ENCODE peak calls at places on chromosomes 7 and 10, in ten cellular contexts. X, I, W, E, S, R, H, B, D and L are unnamed samples.

GRCh38 chr10:113525713-113526112 is 27.1 kb upstream of the HABP2 start:
- DNase-seq in W (no peak), E (no peak), B (no peak), H (no peak), X (no peak), D (no peak), S (no peak), I (no peak), R (no peak), L (no peak)

GRCh38 chr10:86229378-86229777 is 137.2 kb downstream of the GRID1 start:
- DNase-seq in R (no peak), W (no peak), X (no peak), H (no peak), I (no peak), B (no peak), S (no peak), D (no peak), E (no peak), L (no peak)

GRCh38 chr7:132800522-132800921 is 224.3 kb upstream of the PLXNA4 start:
- DNase-seq in H (no peak), I (no peak), S (no peak), D (no peak), X (no peak), B (no peak), R (no peak), E (no peak), W (no peak), L (no peak)

GRCh38 chr10:116973371-116973905 is 31.5 kb downstream of the SHTN1 start:
- DNase-seq in R (no peak), B (no peak), D (no peak), I (no peak), X (no peak), H (no peak), W (no peak), E (no peak), S (no peak), L (no peak)

GRCh38 chr7:832292-832967 is at the start of gene SUN1:
- DNase-seq in E (no peak), X (peak), S (no peak), D (peak), I (peak), H (no peak), R (no peak), B (peak), W (no peak), L (no peak)

GRCh38 chr10:59536151-59536550 is 173.5 kb downstream of the SLC16A9 start:
- DNase-seq in I (peak), D (peak), X (peak), E (no peak), S (no peak), H (no peak), B (peak), W (no peak), R (peak), L (no peak)

GRCh38 chr7:7996568-7996967 is 28.0 kb downstream of the GLCCI1 start:
- DNase-seq in H (no peak), S (no peak), E (no peak), R (peak), W (no peak), B (peak), X (peak), D (peak), I (no peak), L (no peak)

GRCh38 chr10:74898201-74898976 is 72.0 kb downstream of the KAT6B start:
- DNase-seq in X (peak), I (no peak), H (no peak), R (no peak), B (no peak), W (no peak), D (peak), E (no peak), S (no peak), L (no peak)

GRCh38 chr7:26898917-26899316 is 34.5 kb upstream of the SKAP2 start:
- DNase-seq in S (no peak), B (peak), R (no peak), E (no peak), D (no peak), W (no peak), X (peak), H (no peak), I (no peak), L (no peak)

GRCh38 chr7:95753440-95753839 is 18.9 kb upstream of the DYNC1I1 start:
- DNase-seq in D (no peak), H (no peak), B (no peak), X (no peak), I (no peak), E (no peak), W (no peak), R (no peak), S (no peak), L (no peak)

GRCh38 chr10:13718820-13719219 is 132.1 kb downstream of the PRPF18 start:
- DNase-seq in R (no peak), S (no peak), I (no peak), W (no peak), X (no peak), D (no peak), E (no peak), B (no peak), H (no peak), L (no peak)

GRCh38 chr7:91082038-91082437 is 182.2 kb upstream of the FZD1 start:
- DNase-seq in R (no peak), X (peak), E (no peak), B (peak), H (no peak), I (peak), D (peak), S (no peak), W (no peak), L (no peak)

GRCh38 chr7:117995850-117996650 is 122.8 kb upstream of the CTTNBP2 start:
- DNase-seq in H (no peak), B (no peak), S (no peak), E (no peak), W (no peak), D (peak), R (no peak), I (no peak), X (no peak), L (no peak)

GRCh38 chr7:6398943-6399342 is 48.8 kb downstream of the DAGLB start:
- DNase-seq in I (no peak), R (no peak), D (no peak), E (no peak), H (no peak), S (no peak), X (no peak), W (no peak), B (peak), L (no peak)

GRCh38 chr7:75945297-75946168 is 30.6 kb downstream of the POR start:
- DNase-seq in H (no peak), D (peak), X (peak), B (peak), S (peak), E (no peak), R (no peak), I (no peak), W (peak), L (no peak)

GRCh38 chr7:47361746-47362215 is 220.1 kb downstream of the TNS3 start:
- DNase-seq in X (peak), S (peak), E (peak), W (no peak), D (peak), B (peak), I (peak), R (peak), H (no peak), L (no peak)

GRCh38 chr10:11853468-11853867 is 30.3 kb downstream of the PROSER2 start:
- DNase-seq in B (no peak), R (no peak), I (no peak), E (no peak), X (no peak), S (no peak), W (no peak), D (no peak), H (no peak), L (no peak)

GRCh38 chr10:126904807-126905686 is at the start of gene DOCK1:
- DNase-seq in B (peak), I (peak), D (peak), R (peak), W (peak), E (peak), H (peak), X (peak), S (peak), L (peak)

GRCh38 chr7:4709187-4709586 is 27.1 kb downstream of the FOXK1 start:
- DNase-seq in X (no peak), I (no peak), H (no peak), R (no peak), E (no peak), B (no peak), W (no peak), S (no peak), D (no peak), L (peak)

GRCh38 chr10:8095962-8096361 is 41.5 kb downstream of the GATA3 start:
- DNase-seq in X (no peak), I (no peak), H (no peak), E (no peak), R (no peak), W (no peak), S (no peak), B (no peak), D (no peak), L (peak)

GRCh38 chr7:106418526-106418925 is 133.7 kb upstream of the NAMPT start:
- DNase-seq in I (peak), B (peak), X (no peak), S (no peak), D (peak), W (no peak), E (no peak), H (no peak), R (no peak), L (no peak)

GRCh38 chr7:157394246-157395191 is 57.7 kb downstream of the DNAJB6 start:
- DNase-seq in R (no peak), W (no peak), I (no peak), E (no peak), X (peak), D (peak), S (peak), B (no peak), H (no peak), L (no peak)

GRCh38 chr7:39480901-39481300 is 85.3 kb upstream of the YAE1 start:
- DNase-seq in S (no peak), I (no peak), W (no peak), E (no peak), X (no peak), D (no peak), H (no peak), R (no peak), B (no peak), L (no peak)

GRCh38 chr7:100799037-100799896 is 28.1 kb downstream of the EPHB4 start:
- DNase-seq in E (peak), X (peak), D (peak), I (no peak), B (peak), S (peak), H (peak), R (peak), W (no peak), L (peak)

GRCh38 chr10:55063817-55064216 is 262.8 kb upstream of the PCDH15 start:
- DNase-seq in B (no peak), X (no peak), E (no peak), D (no peak), W (no peak), H (no peak), I (no peak), R (no peak), S (no peak), L (no peak)

GRCh38 chr7:132249591-132249971 is 326.7 kb downstream of the PLXNA4 start:
- DNase-seq in E (no peak), H (no peak), S (no peak), W (no peak), R (no peak), X (no peak), B (peak), I (no peak), D (no peak), L (no peak)

GRCh38 chr7:96400518-96400917 is 78.6 kb upstream of the SLC25A13 start:
- DNase-seq in I (no peak), W (no peak), R (no peak), X (peak), D (peak), H (no peak), E (no peak), S (no peak), B (no peak), L (no peak)

GRCh38 chr10:1089017-1089689 is 33.0 kb downstream of the WDR37 start:
- DNase-seq in D (no peak), S (no peak), W (no peak), E (no peak), I (no peak), R (no peak), B (no peak), X (no peak), H (no peak), L (no peak)

GRCh38 chr10:7525314-7526016 is 114.6 kb upstream of the SFMBT2 start:
- DNase-seq in R (peak), S (peak), B (peak), W (no peak), D (peak), I (peak), X (peak), H (peak), E (no peak), L (peak)

GRCh38 chr10:74056081-74056818 is 58.3 kb downstream of the VCL start:
- DNase-seq in W (no peak), D (peak), B (peak), R (no peak), I (no peak), H (no peak), X (peak), E (no peak), S (peak), L (no peak)

GRCh38 chr7:117673839-117674238 is 194.0 kb downstream of the CFTR start:
- DNase-seq in H (no peak), E (no peak), R (no peak), S (no peak), B (peak), D (peak), I (peak), X (peak), W (no peak), L (no peak)

GRCh38 chr10:74072503-74072902 is 74.6 kb downstream of the VCL start:
- DNase-seq in E (no peak), B (peak), S (no peak), I (no peak), H (no peak), W (no peak), X (no peak), R (no peak), D (peak), L (no peak)

GRCh38 chr7:77738382-77738781 is 42.1 kb downstream of the RSBN1L start:
- DNase-seq in H (no peak), E (no peak), W (no peak), R (no peak), D (no peak), S (no peak), X (no peak), I (no peak), B (no peak), L (no peak)
- TF ChIP-seq CTCF in H (no peak), E (no peak), W (no peak), R (no peak), D (no peak), S (no peak), X (no peak), I (no peak), B (no peak), L (no peak)

DNA sequence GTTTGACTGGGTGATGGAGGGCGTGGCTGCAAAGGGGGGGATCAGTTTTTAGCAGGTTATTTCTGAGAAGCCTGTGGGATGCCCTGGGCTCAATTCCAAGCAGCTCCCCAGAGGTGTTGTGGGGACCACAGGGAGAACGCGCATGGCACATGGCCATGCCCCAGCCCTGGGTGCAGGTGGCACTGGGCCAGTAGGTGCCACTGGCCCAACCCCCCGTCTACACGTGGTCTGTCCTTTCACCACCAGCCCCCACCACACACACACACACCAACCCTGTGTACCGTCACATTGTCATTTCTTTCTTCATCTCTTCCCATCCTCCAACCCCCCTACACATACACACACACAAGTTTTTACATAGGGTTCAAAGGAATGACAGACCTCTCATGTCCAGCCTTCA is 115.1 kb upstream of the STK17A start:
- DNase-seq in H (no peak), R (no peak), X (no peak), D (no peak), S (no peak), E (no peak), W (no peak), B (no peak), I (no peak), L (no peak)
- TF ChIP-seq CTCF in H (no peak), R (no peak), X (no peak), D (no peak), S (no peak), E (no peak), W (no peak), B (no peak), I (no peak), L (no peak)

GRCh38 chr10:91551856-91552255 is 81.0 kb downstream of the PPP1R3C start:
- DNase-seq in I (peak), W (no peak), E (peak), B (peak), D (peak), R (no peak), H (no peak), X (peak), S (peak), L (peak)
- TF ChIP-seq CTCF in I (peak), W (peak), E (peak), B (peak), D (peak), R (peak), H (no peak), X (peak), S (peak), L (no peak)

DNA sequence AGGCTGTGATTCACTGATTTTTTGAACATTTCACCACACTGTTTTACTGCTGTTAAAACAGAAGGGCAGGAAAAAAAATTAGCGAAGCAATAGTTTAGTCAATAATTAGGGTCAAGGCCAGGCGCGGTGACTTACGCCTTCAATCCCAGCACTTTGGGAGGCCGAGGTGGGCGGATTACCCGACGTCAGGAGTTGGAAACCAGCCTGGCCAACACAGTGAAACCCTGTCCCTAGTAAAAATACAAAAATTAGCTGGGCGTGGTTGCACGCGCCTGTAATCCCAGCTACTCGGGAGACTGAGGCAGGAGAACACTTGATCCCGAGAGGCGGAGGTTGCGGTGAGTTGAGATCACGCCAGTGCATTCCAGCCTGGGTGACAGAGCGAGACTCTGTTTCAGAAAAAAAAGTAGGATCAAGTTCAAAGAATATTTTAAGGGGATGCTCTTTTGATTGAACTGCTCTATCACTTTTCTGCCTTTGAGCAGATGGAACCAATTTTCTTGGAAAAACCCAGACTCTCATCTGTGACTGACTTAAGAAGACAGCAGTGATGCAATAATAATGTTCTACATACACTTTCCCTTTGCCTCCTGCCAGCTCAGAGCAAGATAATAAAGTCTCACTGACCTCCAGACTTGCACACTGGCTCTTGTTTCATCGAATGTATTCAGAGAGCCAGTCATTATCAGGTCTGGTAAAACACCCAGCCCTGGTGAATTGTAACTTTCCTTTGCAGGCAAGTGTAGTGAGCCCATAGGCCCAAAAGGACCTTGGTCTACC is 1.6 kb upstream of the PPA1 start:
- DNase-seq in W (peak), E (no peak), I (no peak), X (peak), B (peak), S (no peak), D (peak), H (no peak), R (peak), L (no peak)
- TF ChIP-seq CTCF in W (no peak), E (no peak), I (no peak), X (no peak), B (no peak), S (no peak), D (no peak), H (no peak), R (no peak), L (no peak)